ENCODE peak calls at places on chromosomes 3 and 15, in five cellular contexts. M, G, L, T and K are unnamed samples.

GRCh38 chr15:75203017-75203907 is 1.6 kb downstream of the C15orf39 start:
- DNase-seq in M (no peak), G (no peak), L (no peak), T (peak; percentile 22), K (no peak)

GRCh38 chr3:132783152-132783551 is 60.9 kb upstream of the NPHP3 start:
- DNase-seq in M (no peak), G (no peak), L (no peak), T (peak; percentile 12), K (no peak)

GRCh38 chr3:187139126-187139894 is at the start of gene RPL39L:
- DNase-seq in M (peak; percentile 93), G (peak; percentile 77), L (peak; percentile 79), T (peak; percentile 82), K (peak; percentile 80)

GRCh38 chr3:123651449-123652345 is 66.8 kb upstream of the HACD2 start:
- DNase-seq in M (no peak), G (no peak), L (no peak), T (no peak), K (no peak)

GRCh38 chr3:9915252-9916141 is 1.4 kb upstream of the IL17RC start:
- DNase-seq in M (no peak), G (peak; percentile 62), L (peak; percentile 84), T (no peak), K (no peak)

GRCh38 chr3:87088984-87089841 is 98.3 kb upstream of the VGLL3 start:
- DNase-seq in M (no peak), G (peak; percentile 91), L (peak; percentile 51), T (peak; percentile 56), K (no peak)

GRCh38 chr15:89486726-89487050 is 9.7 kb downstream of the RHCG start:
- DNase-seq in M (no peak), G (no peak), L (no peak), T (no peak), K (no peak)

GRCh38 chr3:8996681-8997121 is 33.4 kb upstream of the RAD18 start:
- DNase-seq in M (no peak), G (peak; percentile 38), L (no peak), T (no peak), K (no peak)

GRCh38 chr3:89314454-89314853 is 207.0 kb downstream of the EPHA3 start:
- DNase-seq in M (no peak), G (peak; percentile 43), L (no peak), T (peak; percentile 65), K (no peak)

GRCh38 chr3:31732548-31732947 is 199.8 kb downstream of the STT3B start:
- DNase-seq in M (no peak), G (no peak), L (no peak), T (no peak), K (no peak)

GRCh38 chr3:197793246-197793645 is 2.2 kb downstream of the LRCH3 start:
- DNase-seq in M (no peak), G (no peak), L (no peak), T (peak; percentile 74), K (no peak)

GRCh38 chr3:56787258-56787777 is 14.4 kb downstream of the ARHGEF3 start:
- DNase-seq in M (no peak), G (no peak), L (no peak), T (no peak), K (no peak)

GRCh38 chr3:156323466-156323865 is 203.1 kb downstream of the KCNAB1 start:
- DNase-seq in M (no peak), G (no peak), L (no peak), T (peak; percentile 79), K (no peak)

GRCh38 chr15:48939686-48940085 is 24.0 kb downstream of the SHC4 start:
- DNase-seq in M (no peak), G (peak; percentile 93), L (no peak), T (peak; percentile 90), K (no peak)

GRCh38 chr15:93088200-93088980 is 621 bp downstream of the RGMA start:
- DNase-seq in M (no peak), G (no peak), L (no peak), T (no peak), K (no peak)

GRCh38 chr3:197368821-197369220 is 70.4 kb upstream of the DLG1 start:
- DNase-seq in M (no peak), G (no peak), L (no peak), T (no peak), K (no peak)

GRCh38 chr3:176574736-176575135 is 622.5 kb downstream of the TBL1XR1 start:
- DNase-seq in M (no peak), G (peak; percentile 15), L (no peak), T (peak; percentile 26), K (no peak)

GRCh38 chr3:25884981-25885380 is 95.1 kb downstream of the OXSM start:
- DNase-seq in M (no peak), G (no peak), L (no peak), T (no peak), K (no peak)

GRCh38 chr15:63374686-63375520 is 6.7 kb downstream of the CA12 start:
- DNase-seq in M (no peak), G (peak; percentile 82), L (no peak), T (peak; percentile 50), K (no peak)

GRCh38 chr3:53689681-53690080 is 156.5 kb downstream of the CHDH start:
- DNase-seq in M (no peak), G (no peak), L (no peak), T (peak; percentile 7), K (no peak)

GRCh38 chr3:42764561-42765295 is 8.3 kb downstream of the CCDC13 start:
- DNase-seq in M (no peak), G (no peak), L (no peak), T (no peak), K (no peak)

GRCh38 chr3:85950435-85950834 is 991.6 kb downstream of the CADM2 start:
- DNase-seq in M (no peak), G (no peak), L (no peak), T (no peak), K (no peak)

GRCh38 chr3:126083511-126083912 is 412 bp downstream of the SLC41A3 start:
- DNase-seq in M (no peak), G (peak; percentile 29), L (no peak), T (peak; percentile 34), K (peak; percentile 44)

GRCh38 chr3:73028803-73029202 is 32.2 kb downstream of the PPP4R2 start:
- DNase-seq in M (no peak), G (no peak), L (no peak), T (no peak), K (no peak)

GRCh38 chr3:23671901-23672589 is 133.7 kb upstream of the UBE2E1 start:
- DNase-seq in M (no peak), G (no peak), L (peak; percentile 73), T (peak; percentile 50), K (no peak)

GRCh38 chr15:78044407-78045155 is 32.9 kb downstream of the TBC1D2B start:
- DNase-seq in M (no peak), G (no peak), L (no peak), T (no peak), K (no peak)

GRCh38 chr3:179872842-179873241 is 163.9 kb downstream of the PEX5L start:
- DNase-seq in M (no peak), G (no peak), L (no peak), T (no peak), K (no peak)

GRCh38 chr3:166663194-166663593 is 716.9 kb downstream of the ZBBX start:
- DNase-seq in M (no peak), G (no peak), L (no peak), T (peak; percentile 89), K (no peak)

GRCh38 chr15:31328999-31329639 is 2.5 kb downstream of the KLF13 start:
- DNase-seq in M (no peak), G (no peak), L (peak; percentile 83), T (peak; percentile 48), K (no peak)

GRCh38 chr15:58438956-58439355 is 7.2 kb downstream of the LIPC start:
- DNase-seq in M (no peak), G (no peak), L (no peak), T (peak; percentile 27), K (peak; percentile 50)

GRCh38 chr3:186920301-186920700 is 10.0 kb upstream of the ST6GAL1 start:
- DNase-seq in M (no peak), G (no peak), L (no peak), T (no peak), K (peak; percentile 36)

GRCh38 chr3:171809513-171810277 is 588 bp downstream of the PLD1 start:
- DNase-seq in M (peak; percentile 68), G (peak; percentile 95), L (peak; percentile 86), T (peak; percentile 84), K (peak; percentile 31)

GRCh38 chr15:67839358-67839928 is 402 bp downstream of the RNU6-1 start:
- DNase-seq in M (peak; percentile 71), G (no peak), L (peak; percentile 53), T (peak; percentile 81), K (no peak)

GRCh38 chr15:48875241-48875640 is 2.7 kb upstream of the EID1 start:
- DNase-seq in M (no peak), G (no peak), L (no peak), T (no peak), K (no peak)

GRCh38 chr3:41580274-41580959 is 381.1 kb downstream of the CTNNB1 start:
- DNase-seq in M (no peak), G (no peak), L (no peak), T (no peak), K (no peak)

DNA sequence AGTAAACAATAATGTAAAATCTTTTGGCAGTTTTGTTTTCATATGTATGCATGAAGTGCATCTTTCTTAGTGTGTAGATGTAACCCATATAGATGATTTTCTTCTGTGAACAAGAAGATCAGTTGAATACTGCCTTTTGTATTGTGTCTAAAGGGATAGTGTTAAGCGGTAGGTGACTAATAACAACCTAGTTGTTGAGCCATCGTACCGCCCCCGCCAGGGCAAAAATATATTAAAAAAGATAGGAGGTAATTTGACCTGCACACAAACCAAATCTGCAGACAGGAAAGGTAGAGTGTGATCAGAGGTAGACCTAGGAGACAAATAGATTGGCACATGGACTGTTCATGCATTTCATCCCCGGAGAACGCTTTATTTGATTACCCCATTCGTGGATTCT is 3.3 kb upstream of the GMNC start:
- DNase-seq in M (no peak), G (no peak), L (no peak), T (no peak), K (no peak)
- TF ChIP-seq CTCF in M (no peak), G (no peak), L (no peak), T (peak; percentile 45), K (no peak)

GRCh38 chr3:105836533-105836932 is 32.3 kb downstream of the CBLB start:
- DNase-seq in M (no peak), G (peak; percentile 75), L (no peak), T (no peak), K (no peak)
- TF ChIP-seq CTCF in M (no peak), G (no peak), L (no peak), T (no peak), K (no peak)

GRCh38 chr15:80979538-80980200 is 9.9 kb downstream of the MESD start:
- DNase-seq in M (no peak), G (no peak), L (no peak), T (no peak), K (no peak)

GRCh38 chr15:80978685-80979084 is 10.9 kb downstream of the MESD start:
- DNase-seq in M (no peak), G (no peak), L (no peak), T (no peak), K (no peak)

GRCh38 chr15:80974914-80975313 is 14.7 kb downstream of the MESD start:
- DNase-seq in M (peak; percentile 25), G (no peak), L (no peak), T (no peak), K (no peak)

GRCh38 chr15:80976851-80977250 is 12.8 kb downstream of the MESD start:
- DNase-seq in M (no peak), G (no peak), L (no peak), T (no peak), K (no peak)

GRCh38 chr15:80977627-80978036 is 12.0 kb downstream of the MESD start:
- DNase-seq in M (peak; percentile 59), G (no peak), L (peak; percentile 77), T (no peak), K (peak; percentile 72)
- TF ChIP-seq CTCF in M (peak; percentile 17), G (peak; percentile 65), L (no peak), T (peak; percentile 80), K (peak; percentile 71)

GRCh38 chr15:84034831-84035753 is 200.5 kb upstream of the GOLGA6L4 start:
- DNase-seq in M (no peak), G (peak; percentile 0), L (no peak), T (peak; percentile 37), K (no peak)
- TF ChIP-seq CTCF in M (no peak), G (peak; percentile 35), L (no peak), T (peak; percentile 73), K (peak; percentile 20)